ENCODE peak calls at places on chromosomes 16 and 17, in six cellular contexts. T is H1, K is H9, P is mesenchymal stem cell, F is neuronal stem cell, H is trophoblast cell. B is an unnamed sample.
A peak's percentile ranks its signal among the peaks of the same experiment; 100 is the strongest.

GRCh38 chr17:75067856-75068255 is 19.9 kb upstream of the SLC16A5 start:
- DNase-seq in T (no peak), K (no peak), P (no peak), F (no peak), H (no peak), B (no peak)

GRCh38 chr16:62642677-62643076 is 606.4 kb upstream of the CDH8 start:
- DNase-seq in H (no peak), K (no peak), P (no peak), T (no peak), F (no peak), B (no peak)

GRCh38 chr16:55179858-55180585 is 144.0 kb upstream of the IRX6 start:
- DNase-seq in H (no peak), T (no peak), K (no peak), F (no peak), P (no peak), B (no peak)

GRCh38 chr16:75764154-75764768 is 38.0 kb upstream of the CPHXL start:
- DNase-seq in F (peak; percentile 40), K (peak; percentile 60), H (peak; percentile 33), T (peak; percentile 5), P (peak; percentile 76), B (peak; percentile 70)

GRCh38 chr16:3131755-3132377 is 3.0 kb upstream of the ZNF213 start:
- DNase-seq in H (peak; percentile 60), F (no peak), K (peak; percentile 82), T (no peak), P (peak; percentile 63), B (peak; percentile 35)

GRCh38 chr16:19913306-19913717 is 28.7 kb upstream of the GPRC5B start:
- DNase-seq in F (no peak), P (no peak), K (peak; percentile 13), T (no peak), H (no peak), B (no peak)

GRCh38 chr17:50258647-50259483 is 15.4 kb upstream of the TMEM92 start:
- DNase-seq in F (no peak), T (no peak), K (peak; percentile 41), H (no peak), P (no peak), B (peak; percentile 48)

GRCh38 chr17:28878981-28879380 is 18.6 kb downstream of the FLOT2 start:
- DNase-seq in K (peak; percentile 94), P (peak; percentile 62), F (no peak), T (peak; percentile 67), H (peak; percentile 59), B (peak; percentile 32)

GRCh38 chr17:83008526-83008925 is 70.9 kb upstream of the METRNL start:
- DNase-seq in H (no peak), K (no peak), F (no peak), T (no peak), P (no peak), B (no peak)

GRCh38 chr17:62696726-62697490 is 69.4 kb downstream of the MRC2 start:
- DNase-seq in T (no peak), H (no peak), K (no peak), P (no peak), F (no peak), B (no peak)

GRCh38 chr17:2416010-2416734 is 15.3 kb upstream of the MNT start:
- DNase-seq in F (peak; percentile 84), K (peak; percentile 91), P (peak; percentile 91), T (no peak), H (peak; percentile 82), B (peak; percentile 86)

GRCh38 chr16:4913130-4913773 is 23.7 kb downstream of the PPL start:
- DNase-seq in P (no peak), F (no peak), T (no peak), K (no peak), H (no peak), B (no peak)

GRCh38 chr17:50863221-50863843 is 2.8 kb downstream of the TOB1 start:
- DNase-seq in K (peak; percentile 75), F (no peak), T (no peak), P (peak; percentile 53), H (peak; percentile 10), B (no peak)

GRCh38 chr16:66516808-66517585 is 32.9 kb downstream of the TK2 start:
- DNase-seq in T (peak; percentile 36), F (no peak), K (peak; percentile 44), P (peak; percentile 99), H (peak; percentile 93), B (peak; percentile 99)

GRCh38 chr17:82489117-82489516 is 30.4 kb upstream of the FOXK2 start:
- DNase-seq in P (no peak), F (no peak), T (no peak), H (peak; percentile 53), K (no peak), B (peak; percentile 65)

GRCh38 chr16:87303431-87303930 is 13.7 kb downstream of the C16orf95 start:
- DNase-seq in F (no peak), H (no peak), T (no peak), P (no peak), K (no peak), B (peak; percentile 18)

GRCh38 chr17:8326591-8327583 is 12.8 kb upstream of the ODF4 start:
- DNase-seq in K (no peak), F (no peak), T (no peak), P (peak; percentile 45), H (no peak), B (no peak)

GRCh38 chr16:58018803-58019202 is 6.8 kb upstream of the MMP15 start:
- DNase-seq in P (no peak), H (no peak), T (no peak), F (no peak), K (peak; percentile 70), B (no peak)

GRCh38 chr17:6497496-6498221 is 53.4 kb downstream of the PIMREG start:
- DNase-seq in F (no peak), T (no peak), H (no peak), P (no peak), K (peak; percentile 72), B (no peak)

GRCh38 chr17:21573961-21574610 is 118.2 kb upstream of the KCNJ18 start:
- DNase-seq in K (no peak), P (no peak), F (no peak), H (no peak), T (no peak), B (peak; percentile 68)

GRCh38 chr16:75087040-75087979 is 29.3 kb downstream of the LDHD start:
- DNase-seq in K (no peak), H (no peak), P (peak; percentile 89), T (no peak), F (no peak), B (peak; percentile 93)

GRCh38 chr16:54421220-54421619 is 134.6 kb upstream of the IRX3 start:
- DNase-seq in H (no peak), F (no peak), K (no peak), T (no peak), P (no peak), B (no peak)

GRCh38 chr17:30104575-30105339 is 11.9 kb upstream of the NSRP1 start:
- DNase-seq in P (peak; percentile 96), T (peak; percentile 56), K (peak; percentile 88), H (peak; percentile 97), F (peak; percentile 88), B (peak; percentile 75)

GRCh38 chr17:41785876-41786226 is 660 bp downstream of the JUP start:
- DNase-seq in F (no peak), T (no peak), P (no peak), H (peak; percentile 46), K (peak; percentile 87), B (no peak)

GRCh38 chr16:30503403-30504296 is 22.7 kb downstream of the ZNF768 start:
- DNase-seq in K (no peak), T (no peak), H (no peak), P (no peak), F (no peak), B (no peak)

GRCh38 chr16:30510392-30510938 is 15.9 kb downstream of the ZNF768 start:
- DNase-seq in H (no peak), F (no peak), T (no peak), P (no peak), K (no peak), B (no peak)

GRCh38 chr16:30511509-30511908 is 14.9 kb downstream of the ZNF768 start:
- DNase-seq in P (no peak), F (no peak), K (no peak), H (no peak), T (no peak), B (no peak)

GRCh38 chr16:30509081-30509480 is 17.3 kb downstream of the ZNF768 start:
- DNase-seq in K (no peak), H (no peak), P (no peak), F (no peak), T (no peak), B (no peak)
- H4K91ac ChIP-seq in K (no peak overlapping the region), H (no peak overlapping the region), P (no peak overlapping the region), F (no peak overlapping the region), T (no peak overlapping the region), B (no peak overlapping the region)

GRCh38 chr16:1453316-1453715 is 9.0 kb upstream of the CCDC154 start:
- DNase-seq in H (no peak), P (no peak), T (no peak), F (no peak), K (no peak), B (no peak)
- H4K91ac ChIP-seq in H (no peak overlapping the region), P (no peak overlapping the region), T (no peak overlapping the region), F (no peak overlapping the region), K (no peak overlapping the region), B (no peak overlapping the region)

GRCh38 chr16:48591976-48592375 is 18.0 kb downstream of the N4BP1 start:
- DNase-seq in P (no peak), F (no peak), T (no peak), H (no peak), K (no peak), B (no peak)

GRCh38 chr16:48602357-48603014 is 7.5 kb downstream of the N4BP1 start:
- DNase-seq in T (no peak), K (no peak), P (no peak), H (no peak), F (no peak), B (no peak)

GRCh38 chr16:48596326-48596725 is 13.7 kb downstream of the N4BP1 start:
- DNase-seq in F (no peak), P (no peak), T (no peak), H (no peak), K (no peak), B (no peak)

GRCh38 chr16:48592839-48593429 is 17.0 kb downstream of the N4BP1 start:
- DNase-seq in K (no peak), F (no peak), H (no peak), T (no peak), P (no peak), B (no peak)

GRCh38 chr16:48597563-48598392 is 12.2 kb downstream of the N4BP1 start:
- DNase-seq in P (peak; percentile 38), F (no peak), T (no peak), H (no peak), K (no peak), B (peak; percentile 55)
- H4K91ac ChIP-seq in P (no peak overlapping the region), F (no peak overlapping the region), T (no peak overlapping the region), H (no peak overlapping the region), K (no peak overlapping the region), B (no peak overlapping the region)

DNA sequence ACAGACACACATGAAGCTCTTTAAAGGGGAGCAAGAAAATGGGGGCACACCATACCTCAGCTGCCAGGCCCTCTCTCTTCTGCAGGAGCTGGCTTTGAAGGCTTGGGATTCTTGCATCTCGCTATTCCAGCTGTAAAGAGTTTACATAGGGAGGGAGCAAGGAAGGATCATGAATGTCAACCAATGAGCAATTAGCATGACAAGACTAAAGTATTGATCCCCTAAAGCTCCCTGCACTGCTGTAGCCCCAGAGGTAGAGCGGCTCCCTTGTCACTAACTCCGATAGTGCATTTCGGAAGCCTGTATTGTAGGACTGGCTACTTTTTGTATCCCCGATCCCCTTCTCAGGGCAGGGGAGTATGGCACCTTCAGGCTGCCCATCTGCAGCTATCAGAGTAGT is 113.4 kb upstream of the PMFBP1 start:
- DNase-seq in H (no peak), P (no peak), T (peak; percentile 19), K (peak; percentile 39), F (no peak), B (no peak)
- H4K91ac ChIP-seq in H (no peak overlapping the region), P (no peak overlapping the region), T (no peak overlapping the region), K (no peak overlapping the region), F (no peak overlapping the region), B (no peak overlapping the region)

B was measured in IMR-90.